ENCODE peak calls at places on chromosomes 3 and 15, in seven cellular contexts. Y is CD8-positive, alpha-beta T cell; I is OCI-LY7; L is body of pancreas; V is endodermal cell; P is Caco-2; T is astrocyte. A is an unnamed sample.

GRCh38 chr15:94582368-94582767 is 351.0 kb downstream of the MCTP2 start:
- DNase-seq in Y (no peak), I (peak; percentile 41), L (no peak), V (peak; percentile 88), P (peak; percentile 38), T (no peak), A (peak; percentile 37)

GRCh38 chr3:112403101-112403500 is 70.1 kb downstream of the CD200 start:
- DNase-seq in Y (no peak), I (no peak), L (no peak), V (no peak), P (no peak), T (no peak), A (no peak)

GRCh38 chr3:184800349-184800748 is 11.6 kb upstream of the VPS8 start:
- DNase-seq in Y (no peak), I (no peak), L (no peak), V (no peak), P (peak; percentile 11), T (no peak), A (no peak)

GRCh38 chr3:22982981-22983582 is 220.0 kb upstream of the UBE2E2 start:
- DNase-seq in Y (no peak), I (no peak), L (no peak), V (no peak), P (no peak), T (no peak), A (no peak)

GRCh38 chr3:129605593-129606521 is 619 bp downstream of the PLXND1 start:
- DNase-seq in Y (peak; percentile 70), I (peak; percentile 32), L (peak; percentile 56), V (peak; percentile 87), P (peak; percentile 67), T (peak; percentile 45), A (peak; percentile 76)

GRCh38 chr15:89399070-89399389 is 64.4 kb upstream of the POLG start:
- DNase-seq in Y (no peak), I (no peak), L (no peak), V (no peak), P (no peak), T (no peak), A (no peak)

GRCh38 chr3:47515864-47516319 is 2.4 kb upstream of the ELP6 start:
- DNase-seq in Y (no peak), I (no peak), L (no peak), V (no peak), P (no peak), T (no peak), A (no peak)

GRCh38 chr3:65371053-65371452 is 667.7 kb downstream of the MAGI1 start:
- DNase-seq in Y (no peak), I (no peak), L (no peak), V (no peak), P (no peak), T (no peak), A (no peak)

GRCh38 chr3:174198199-174198598 is 660.9 kb upstream of the NAALADL2 start:
- DNase-seq in Y (no peak), I (no peak), L (no peak), V (no peak), P (no peak), T (peak; percentile 43), A (no peak)

GRCh38 chr3:45381168-45381852 is 7.1 kb upstream of the LARS2 start:
- DNase-seq in Y (no peak), I (no peak), L (no peak), V (no peak), P (no peak), T (no peak), A (no peak)

GRCh38 chr15:70466895-70467529 is 296.3 kb downstream of the UACA start:
- DNase-seq in Y (peak; percentile 71), I (peak; percentile 71), L (peak; percentile 57), V (peak; percentile 83), P (peak; percentile 60), T (peak; percentile 46), A (peak; percentile 69)

GRCh38 chr15:41896566-41896965 is 2.7 kb upstream of the SPTBN5 start:
- DNase-seq in Y (no peak), I (no peak), L (no peak), V (no peak), P (no peak), T (no peak), A (no peak)

GRCh38 chr15:67741313-67741712 is 84.0 kb upstream of the SKOR1 start:
- DNase-seq in Y (no peak), I (no peak), L (no peak), V (no peak), P (no peak), T (no peak), A (no peak)

DNA sequence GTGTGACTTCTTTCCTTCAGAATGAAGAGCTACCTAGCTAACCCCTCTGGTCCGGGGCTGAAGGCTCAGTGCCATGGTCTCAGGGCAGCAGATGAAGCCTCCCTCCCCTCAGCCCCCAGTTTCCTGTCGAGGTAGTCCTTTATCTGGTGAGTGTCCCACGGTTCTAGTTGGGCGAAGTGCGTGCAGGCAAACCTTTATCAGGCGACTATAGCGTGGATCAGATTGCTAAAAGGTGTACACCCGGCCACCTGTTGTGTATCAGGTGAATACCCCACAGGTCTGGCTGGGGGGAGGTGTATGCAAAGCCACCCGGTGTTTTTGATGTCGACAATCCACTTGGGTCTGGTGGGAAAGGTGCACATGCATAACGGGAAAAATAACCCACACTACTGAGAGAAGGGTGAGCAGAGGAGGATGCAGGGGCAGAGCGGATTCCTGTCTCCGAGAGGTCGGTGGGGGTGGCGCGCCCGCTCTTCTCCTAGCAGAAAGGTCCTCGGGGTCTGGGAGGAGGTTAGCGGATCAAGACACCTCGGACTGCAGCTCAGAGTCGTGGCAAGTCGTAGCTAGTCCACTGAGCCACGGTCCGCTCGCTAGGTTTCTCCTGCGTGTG is 529 bp downstream of the SLC12A6 start:
- DNase-seq in Y (no peak), I (peak; percentile 41), L (no peak), V (no peak), P (peak; percentile 6), T (no peak), A (no peak)
- H3K4me1 ChIP-seq in Y (peaks cover 60% of the 10 kb centered on the region), I (peaks cover 46% of the 10 kb centered on the region), L (peaks cover 22% of the 10 kb centered on the region), V (peaks cover 2% of the 10 kb centered on the region), P (no peaks in the 10 kb centered on the region), T (peaks cover 16% of the 10 kb centered on the region), A (no peaks in the 10 kb centered on the region)

DNA sequence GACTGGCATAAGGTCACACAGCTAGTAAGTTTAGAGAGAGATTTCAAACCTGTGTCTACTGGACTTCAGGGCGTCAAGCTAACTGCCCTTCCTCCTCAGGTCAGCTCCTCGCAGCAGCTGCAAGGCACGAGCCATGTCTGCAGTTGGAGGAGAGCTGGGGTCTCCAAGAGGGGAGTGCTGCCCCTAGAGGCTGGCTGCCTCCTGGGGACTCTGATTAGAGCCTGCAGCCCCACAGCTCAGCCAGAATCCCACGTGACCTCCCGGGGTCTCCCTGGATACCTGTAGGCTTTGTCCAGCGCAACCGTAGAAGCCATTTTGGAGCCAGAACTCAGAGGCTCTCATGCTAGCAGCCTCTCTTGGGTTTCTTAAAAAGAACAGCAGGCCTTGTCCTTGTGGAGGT is 15.0 kb downstream of the SLC6A1 start:
- DNase-seq in Y (no peak), I (no peak), L (no peak), V (peak; percentile 89), P (no peak), T (no peak), A (no peak)
- TF ChIP-seq CTCF in Y (no peak), I (no peak), L (no peak), V (peak; percentile 76), P (no peak), T (no peak), A (no peak)

GRCh38 chr3:186825294-186825821 is 17.2 kb upstream of the ADIPOQ start:
- DNase-seq in Y (peak; percentile 56), I (peak; percentile 32), L (no peak), V (peak; percentile 90), P (no peak), T (peak; percentile 69), A (peak; percentile 27)

GRCh38 chr3:186823391-186823790 is 17.1 kb upstream of the RFC4 start:
- DNase-seq in Y (no peak), I (no peak), L (no peak), V (peak; percentile 10), P (no peak), T (peak; percentile 42), A (no peak)

GRCh38 chr3:186818956-186819355 is 12.7 kb upstream of the RFC4 start:
- DNase-seq in Y (no peak), I (no peak), L (no peak), V (peak; percentile 13), P (no peak), T (no peak), A (no peak)

GRCh38 chr3:186824430-186825139 is 17.9 kb upstream of the ADIPOQ start:
- DNase-seq in Y (no peak), I (no peak), L (no peak), V (peak; percentile 86), P (no peak), T (no peak), A (no peak)

DNA sequence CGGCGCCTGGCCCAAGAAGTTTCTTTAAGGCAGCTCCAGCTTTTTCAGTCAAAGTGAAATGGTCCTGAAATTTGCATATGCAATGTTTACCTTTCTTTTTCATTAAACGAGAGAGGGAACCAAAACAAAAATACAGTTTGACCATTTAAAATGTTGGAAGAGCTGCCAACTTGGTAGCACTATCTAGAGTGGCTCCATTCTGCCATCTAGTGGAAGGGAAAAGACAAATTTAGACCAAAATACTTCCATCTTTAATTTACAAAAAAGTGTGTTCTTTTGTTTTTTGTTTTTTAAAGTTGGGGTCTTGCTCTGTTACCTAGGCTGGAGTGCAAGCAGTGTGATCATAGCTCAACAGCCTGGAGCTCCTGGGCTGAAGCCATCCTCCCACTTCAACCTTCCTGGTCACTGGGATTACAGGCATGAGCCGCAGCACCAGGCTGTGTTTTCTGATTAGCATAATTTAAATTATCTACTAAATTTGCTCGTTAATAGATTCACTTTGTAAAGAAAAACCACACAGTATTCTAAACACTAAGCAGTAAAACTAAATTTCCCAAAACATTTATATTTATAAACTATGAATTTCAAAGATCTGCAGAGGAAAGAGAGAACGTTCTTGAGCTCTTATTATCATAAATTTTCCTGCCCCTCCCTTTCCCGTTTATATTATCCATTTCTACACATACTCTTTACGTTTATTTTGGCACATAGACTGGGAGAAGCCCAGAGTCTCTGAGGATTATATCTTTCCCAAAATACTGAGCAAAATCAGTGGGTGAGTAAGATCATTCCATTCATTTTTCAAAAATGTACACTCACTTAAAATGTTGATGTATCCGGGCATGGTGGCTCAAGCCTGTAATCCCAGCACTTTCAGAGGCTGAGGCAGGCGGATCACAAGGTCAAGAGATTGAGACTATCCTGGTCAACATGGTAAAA is 15.4 kb upstream of the RFC4 start:
- DNase-seq in Y (peak; percentile 31), I (peak; percentile 75), L (no peak), V (peak; percentile 47), P (peak; percentile 47), T (peak; percentile 53), A (peak; percentile 36)
- H3K4me3 ChIP-seq in Y (no peak overlapping the region), I (no peak overlapping the region), L (no peak overlapping the region), V (no peak overlapping the region), P (no peak overlapping the region), T (peak overlapping the region; percentile 42), A (no peak overlapping the region)

GRCh38 chr15:79969175-79969574 is 1.8 kb downstream of the BCL2A1 start:
- DNase-seq in Y (peak; percentile 32), I (no peak), L (no peak), V (no peak), P (no peak), T (no peak), A (no peak)

GRCh38 chr15:79966634-79967330 is 4.2 kb downstream of the BCL2A1 start:
- DNase-seq in Y (no peak), I (no peak), L (no peak), V (no peak), P (no peak), T (no peak), A (no peak)

GRCh38 chr15:79965836-79966630 is 5.0 kb downstream of the BCL2A1 start:
- DNase-seq in Y (no peak), I (no peak), L (no peak), V (no peak), P (no peak), T (peak; percentile 57), A (no peak)

GRCh38 chr15:79964232-79964820 is 6.7 kb downstream of the BCL2A1 start:
- DNase-seq in Y (no peak), I (no peak), L (no peak), V (no peak), P (no peak), T (no peak), A (no peak)

GRCh38 chr15:79967331-79968182 is 3.4 kb downstream of the BCL2A1 start:
- DNase-seq in Y (peak; percentile 31), I (no peak), L (no peak), V (no peak), P (no peak), T (peak; percentile 16), A (no peak)
- H3K4me1 ChIP-seq in Y (peaks cover 40% of the 10 kb centered on the region), I (peaks cover 44% of the 10 kb centered on the region), L (no peaks in the 10 kb centered on the region), V (no peaks in the 10 kb centered on the region), P (no peaks in the 10 kb centered on the region), T (peaks cover 6% of the 10 kb centered on the region), A (no peaks in the 10 kb centered on the region)